ENCODE peak calls at places on chromosomes 3 and 15, in ten cellular contexts. One of them, this sample, is unnamed.

GRCh38 chr15:45827275-45827674 is 192.4 kb downstream of the SQOR start:
- ATAC-seq in upper lobe of left lung: no peak
- ATAC-seq in HepG2: peak
- ATAC-seq in mucosa of descending colon: no peak
- ATAC-seq in HCT116: no peak
- ATAC-seq in naive thymus-derived CD4-positive, alpha-beta T cell: no peak
- ATAC-seq in left lobe of liver: peak
- ATAC-seq in foreskin keratinocyte: no peak
- ATAC-seq in CD4-positive, alpha-beta T cell: no peak
- ATAC-seq in Right ventricle myocardium inferior: no peak
- ATAC-seq in this sample: no peak

GRCh38 chr3:151538706-151539403 is 78.0 kb upstream of the IGSF10 start:
- ATAC-seq in upper lobe of left lung: peak
- ATAC-seq in HepG2: no peak
- ATAC-seq in mucosa of descending colon: no peak
- ATAC-seq in HCT116: no peak
- ATAC-seq in naive thymus-derived CD4-positive, alpha-beta T cell: peak
- ATAC-seq in left lobe of liver: no peak
- ATAC-seq in foreskin keratinocyte: no peak
- ATAC-seq in CD4-positive, alpha-beta T cell: no peak
- ATAC-seq in Right ventricle myocardium inferior: peak
- ATAC-seq in this sample: peak

GRCh38 chr15:39327005-39327725 is 253.7 kb upstream of the THBS1 start:
- ATAC-seq in upper lobe of left lung: peak
- ATAC-seq in HepG2: no peak
- ATAC-seq in mucosa of descending colon: no peak
- ATAC-seq in HCT116: no peak
- ATAC-seq in naive thymus-derived CD4-positive, alpha-beta T cell: peak
- ATAC-seq in left lobe of liver: peak
- ATAC-seq in foreskin keratinocyte: no peak
- ATAC-seq in CD4-positive, alpha-beta T cell: no peak
- ATAC-seq in Right ventricle myocardium inferior: peak
- ATAC-seq in this sample: peak

GRCh38 chr3:60760145-60760544 is 491.1 kb downstream of the FHIT start:
- ATAC-seq in upper lobe of left lung: no peak
- ATAC-seq in HepG2: no peak
- ATAC-seq in mucosa of descending colon: no peak
- ATAC-seq in HCT116: no peak
- ATAC-seq in naive thymus-derived CD4-positive, alpha-beta T cell: no peak
- ATAC-seq in left lobe of liver: no peak
- ATAC-seq in foreskin keratinocyte: no peak
- ATAC-seq in CD4-positive, alpha-beta T cell: no peak
- ATAC-seq in Right ventricle myocardium inferior: no peak
- ATAC-seq in this sample: no peak

GRCh38 chr15:70046716-70047369 is 50.9 kb downstream of the TLE3 start:
- ATAC-seq in upper lobe of left lung: no peak
- ATAC-seq in HepG2: peak
- ATAC-seq in mucosa of descending colon: no peak
- ATAC-seq in HCT116: no peak
- ATAC-seq in naive thymus-derived CD4-positive, alpha-beta T cell: peak
- ATAC-seq in left lobe of liver: no peak
- ATAC-seq in foreskin keratinocyte: no peak
- ATAC-seq in CD4-positive, alpha-beta T cell: no peak
- ATAC-seq in Right ventricle myocardium inferior: no peak
- ATAC-seq in this sample: no peak

GRCh38 chr3:186882881-186883685 is 40.6 kb downstream of the ADIPOQ start:
- ATAC-seq in upper lobe of left lung: peak
- ATAC-seq in HepG2: no peak
- ATAC-seq in mucosa of descending colon: no peak
- ATAC-seq in HCT116: peak
- ATAC-seq in naive thymus-derived CD4-positive, alpha-beta T cell: peak
- ATAC-seq in left lobe of liver: no peak
- ATAC-seq in foreskin keratinocyte: peak
- ATAC-seq in CD4-positive, alpha-beta T cell: peak
- ATAC-seq in Right ventricle myocardium inferior: no peak
- ATAC-seq in this sample: no peak

GRCh38 chr15:67114846-67115521 is 49.6 kb downstream of the SMAD3 start:
- ATAC-seq in upper lobe of left lung: no peak
- ATAC-seq in HepG2: no peak
- ATAC-seq in mucosa of descending colon: no peak
- ATAC-seq in HCT116: peak
- ATAC-seq in naive thymus-derived CD4-positive, alpha-beta T cell: peak
- ATAC-seq in left lobe of liver: no peak
- ATAC-seq in foreskin keratinocyte: no peak
- ATAC-seq in CD4-positive, alpha-beta T cell: peak
- ATAC-seq in Right ventricle myocardium inferior: no peak
- ATAC-seq in this sample: no peak

GRCh38 chr3:20861454-20861853 is 675.4 kb upstream of the SGO1 start:
- ATAC-seq in upper lobe of left lung: no peak
- ATAC-seq in HepG2: peak
- ATAC-seq in mucosa of descending colon: no peak
- ATAC-seq in HCT116: no peak
- ATAC-seq in naive thymus-derived CD4-positive, alpha-beta T cell: no peak
- ATAC-seq in left lobe of liver: peak
- ATAC-seq in foreskin keratinocyte: no peak
- ATAC-seq in CD4-positive, alpha-beta T cell: no peak
- ATAC-seq in Right ventricle myocardium inferior: no peak
- ATAC-seq in this sample: no peak

GRCh38 chr3:195609229-195609628 is 25.5 kb upstream of the APOD start:
- ATAC-seq in upper lobe of left lung: no peak
- ATAC-seq in HepG2: no peak
- ATAC-seq in mucosa of descending colon: peak
- ATAC-seq in HCT116: no peak
- ATAC-seq in naive thymus-derived CD4-positive, alpha-beta T cell: peak
- ATAC-seq in left lobe of liver: no peak
- ATAC-seq in foreskin keratinocyte: no peak
- ATAC-seq in CD4-positive, alpha-beta T cell: peak
- ATAC-seq in Right ventricle myocardium inferior: no peak
- ATAC-seq in this sample: no peak

GRCh38 chr15:64502537-64502936 is 42.2 kb downstream of the ZNF609 start:
- ATAC-seq in upper lobe of left lung: peak
- ATAC-seq in HepG2: no peak
- ATAC-seq in mucosa of descending colon: no peak
- ATAC-seq in HCT116: no peak
- ATAC-seq in naive thymus-derived CD4-positive, alpha-beta T cell: no peak
- ATAC-seq in left lobe of liver: no peak
- ATAC-seq in foreskin keratinocyte: no peak
- ATAC-seq in CD4-positive, alpha-beta T cell: no peak
- ATAC-seq in Right ventricle myocardium inferior: no peak
- ATAC-seq in this sample: no peak

GRCh38 chr15:77988386-77989301 is 88.9 kb downstream of the TBC1D2B start:
- ATAC-seq in upper lobe of left lung: no peak
- ATAC-seq in HepG2: peak
- ATAC-seq in mucosa of descending colon: peak
- ATAC-seq in HCT116: no peak
- ATAC-seq in naive thymus-derived CD4-positive, alpha-beta T cell: no peak
- ATAC-seq in left lobe of liver: no peak
- ATAC-seq in foreskin keratinocyte: no peak
- ATAC-seq in CD4-positive, alpha-beta T cell: no peak
- ATAC-seq in Right ventricle myocardium inferior: no peak
- ATAC-seq in this sample: no peak

GRCh38 chr3:188631291-188632010 is 477.5 kb downstream of the LPP start:
- ATAC-seq in upper lobe of left lung: no peak
- ATAC-seq in HepG2: no peak
- ATAC-seq in mucosa of descending colon: peak
- ATAC-seq in HCT116: no peak
- ATAC-seq in naive thymus-derived CD4-positive, alpha-beta T cell: no peak
- ATAC-seq in left lobe of liver: no peak
- ATAC-seq in foreskin keratinocyte: peak
- ATAC-seq in CD4-positive, alpha-beta T cell: no peak
- ATAC-seq in Right ventricle myocardium inferior: no peak
- ATAC-seq in this sample: no peak

GRCh38 chr3:141337523-141337854 is 30.8 kb upstream of the ZBTB38 start:
- ATAC-seq in upper lobe of left lung: no peak
- ATAC-seq in HepG2: no peak
- ATAC-seq in mucosa of descending colon: no peak
- ATAC-seq in HCT116: no peak
- ATAC-seq in naive thymus-derived CD4-positive, alpha-beta T cell: peak
- ATAC-seq in left lobe of liver: no peak
- ATAC-seq in foreskin keratinocyte: no peak
- ATAC-seq in CD4-positive, alpha-beta T cell: no peak
- ATAC-seq in Right ventricle myocardium inferior: no peak
- ATAC-seq in this sample: no peak

GRCh38 chr15:90553248-90553745 is 23.6 kb downstream of the CRTC3 start:
- ATAC-seq in upper lobe of left lung: peak
- ATAC-seq in HepG2: no peak
- ATAC-seq in mucosa of descending colon: no peak
- ATAC-seq in HCT116: no peak
- ATAC-seq in naive thymus-derived CD4-positive, alpha-beta T cell: no peak
- ATAC-seq in left lobe of liver: no peak
- ATAC-seq in foreskin keratinocyte: no peak
- ATAC-seq in CD4-positive, alpha-beta T cell: no peak
- ATAC-seq in Right ventricle myocardium inferior: peak
- ATAC-seq in this sample: peak

GRCh38 chr3:136752327-136753111 is at the start of gene STAG1:
- ATAC-seq in upper lobe of left lung: peak
- ATAC-seq in HepG2: peak
- ATAC-seq in mucosa of descending colon: peak
- ATAC-seq in HCT116: peak
- ATAC-seq in naive thymus-derived CD4-positive, alpha-beta T cell: peak
- ATAC-seq in left lobe of liver: peak
- ATAC-seq in foreskin keratinocyte: peak
- ATAC-seq in CD4-positive, alpha-beta T cell: peak
- ATAC-seq in Right ventricle myocardium inferior: peak
- ATAC-seq in this sample: peak

GRCh38 chr3:55085231-55085630 is 157.4 kb upstream of the LRTM1 start:
- ATAC-seq in upper lobe of left lung: no peak
- ATAC-seq in HepG2: no peak
- ATAC-seq in mucosa of descending colon: no peak
- ATAC-seq in HCT116: no peak
- ATAC-seq in naive thymus-derived CD4-positive, alpha-beta T cell: no peak
- ATAC-seq in left lobe of liver: no peak
- ATAC-seq in foreskin keratinocyte: no peak
- ATAC-seq in CD4-positive, alpha-beta T cell: no peak
- ATAC-seq in Right ventricle myocardium inferior: no peak
- ATAC-seq in this sample: no peak

GRCh38 chr3:148948913-148949657 is 42.3 kb upstream of the GYG1 start:
- ATAC-seq in upper lobe of left lung: no peak
- ATAC-seq in HepG2: no peak
- ATAC-seq in mucosa of descending colon: no peak
- ATAC-seq in HCT116: no peak
- ATAC-seq in naive thymus-derived CD4-positive, alpha-beta T cell: no peak
- ATAC-seq in left lobe of liver: no peak
- ATAC-seq in foreskin keratinocyte: no peak
- ATAC-seq in CD4-positive, alpha-beta T cell: no peak
- ATAC-seq in Right ventricle myocardium inferior: no peak
- ATAC-seq in this sample: no peak

GRCh38 chr15:74245342-74245931 is 9.3 kb downstream of the CCDC33 start:
- ATAC-seq in upper lobe of left lung: no peak
- ATAC-seq in HepG2: no peak
- ATAC-seq in mucosa of descending colon: peak
- ATAC-seq in HCT116: no peak
- ATAC-seq in naive thymus-derived CD4-positive, alpha-beta T cell: no peak
- ATAC-seq in left lobe of liver: no peak
- ATAC-seq in foreskin keratinocyte: no peak
- ATAC-seq in CD4-positive, alpha-beta T cell: no peak
- ATAC-seq in Right ventricle myocardium inferior: no peak
- ATAC-seq in this sample: no peak

GRCh38 chr15:49855917-49856637 is 235.2 kb downstream of the DTWD1 start:
- ATAC-seq in upper lobe of left lung: peak
- ATAC-seq in HepG2: no peak
- ATAC-seq in mucosa of descending colon: peak
- ATAC-seq in HCT116: no peak
- ATAC-seq in naive thymus-derived CD4-positive, alpha-beta T cell: no peak
- ATAC-seq in left lobe of liver: peak
- ATAC-seq in foreskin keratinocyte: no peak
- ATAC-seq in CD4-positive, alpha-beta T cell: no peak
- ATAC-seq in Right ventricle myocardium inferior: peak
- ATAC-seq in this sample: peak

GRCh38 chr3:26931891-26932290 is 309.3 kb downstream of the LRRC3B start:
- ATAC-seq in upper lobe of left lung: no peak
- ATAC-seq in HepG2: no peak
- ATAC-seq in mucosa of descending colon: no peak
- ATAC-seq in HCT116: no peak
- ATAC-seq in naive thymus-derived CD4-positive, alpha-beta T cell: no peak
- ATAC-seq in left lobe of liver: no peak
- ATAC-seq in foreskin keratinocyte: no peak
- ATAC-seq in CD4-positive, alpha-beta T cell: no peak
- ATAC-seq in Right ventricle myocardium inferior: no peak
- ATAC-seq in this sample: no peak

GRCh38 chr3:59914251-59914650 is 864.4 kb upstream of the CFAP20DC start:
- ATAC-seq in upper lobe of left lung: no peak
- ATAC-seq in HepG2: no peak
- ATAC-seq in mucosa of descending colon: peak
- ATAC-seq in HCT116: no peak
- ATAC-seq in naive thymus-derived CD4-positive, alpha-beta T cell: no peak
- ATAC-seq in left lobe of liver: no peak
- ATAC-seq in foreskin keratinocyte: no peak
- ATAC-seq in CD4-positive, alpha-beta T cell: no peak
- ATAC-seq in Right ventricle myocardium inferior: no peak
- ATAC-seq in this sample: no peak

This sample was measured in gastroesophageal sphincter.